ENCODE peak calls at places on chromosomes 12 and 14, in four cellular contexts. One of them, this sample, is unnamed.
A peak's percentile ranks its signal among the peaks of the same experiment; 100 is the strongest.

GRCh38 chr12:56958422-56958821 is 1.0 kb upstream of the RDH16 start:
- DNase-seq in head of caudate nucleus: no peak
- DNase-seq in T-helper 2 cell: no peak
- DNase-seq in ELR: no peak
- DNase-seq in this sample: no peak

GRCh38 chr12:15796493-15797141 is 7.4 kb upstream of the EPS8 start:
- DNase-seq in T-helper 2 cell: no peak
- DNase-seq in ELR: peak; percentile 91
- DNase-seq in head of caudate nucleus: no peak
- DNase-seq in this sample: peak; percentile 11

GRCh38 chr12:52307836-52308806 is 13.1 kb downstream of the KRT83 start:
- DNase-seq in T-helper 2 cell: no peak
- DNase-seq in ELR: peak; percentile 57
- DNase-seq in head of caudate nucleus: peak; percentile 83
- DNase-seq in this sample: peak; percentile 85

GRCh38 chr14:38108681-38109080 is 99.0 kb upstream of the SSTR1 start:
- DNase-seq in T-helper 2 cell: no peak
- DNase-seq in ELR: peak; percentile 84
- DNase-seq in head of caudate nucleus: no peak
- DNase-seq in this sample: no peak

GRCh38 chr12:13102481-13103195 is 829 bp downstream of the GSG1 start:
- DNase-seq in T-helper 2 cell: no peak
- DNase-seq in ELR: no peak
- DNase-seq in head of caudate nucleus: peak; percentile 56
- DNase-seq in this sample: no peak

GRCh38 chr12:84070311-84070710 is 842.3 kb downstream of the SLC6A15 start:
- DNase-seq in ELR: peak; percentile 22
- DNase-seq in T-helper 2 cell: no peak
- DNase-seq in head of caudate nucleus: no peak
- DNase-seq in this sample: peak; percentile 3

GRCh38 chr14:68779761-68780323 is 13.0 kb downstream of the ZFP36L1 start:
- DNase-seq in ELR: peak; percentile 95
- DNase-seq in T-helper 2 cell: no peak
- DNase-seq in head of caudate nucleus: peak; percentile 32
- DNase-seq in this sample: no peak

GRCh38 chr14:55129428-55130193 is 559 bp downstream of the LGALS3 start:
- DNase-seq in head of caudate nucleus: peak; percentile 55
- DNase-seq in ELR: peak; percentile 81
- DNase-seq in T-helper 2 cell: peak; percentile 38
- DNase-seq in this sample: peak; percentile 22

GRCh38 chr12:60335765-60336164 is 739.9 kb downstream of the SLC16A7 start:
- DNase-seq in T-helper 2 cell: no peak
- DNase-seq in ELR: peak; percentile 80
- DNase-seq in head of caudate nucleus: no peak
- DNase-seq in this sample: no peak

GRCh38 chr12:115323223-115323905 is 639.4 kb upstream of the TBX3 start:
- DNase-seq in ELR: peak; percentile 82
- DNase-seq in head of caudate nucleus: no peak
- DNase-seq in T-helper 2 cell: no peak
- DNase-seq in this sample: no peak

GRCh38 chr14:55340482-55340881 is 69.3 kb downstream of the FBXO34 start:
- DNase-seq in T-helper 2 cell: no peak
- DNase-seq in ELR: no peak
- DNase-seq in head of caudate nucleus: no peak
- DNase-seq in this sample: no peak

GRCh38 chr12:92729773-92730305 is 27.1 kb downstream of the PLEKHG7 start:
- DNase-seq in head of caudate nucleus: no peak
- DNase-seq in ELR: no peak
- DNase-seq in T-helper 2 cell: no peak
- DNase-seq in this sample: peak; percentile 72

GRCh38 chr12:106994579-106995220 is 7.8 kb upstream of the MTERF2 start:
- DNase-seq in T-helper 2 cell: no peak
- DNase-seq in ELR: no peak
- DNase-seq in head of caudate nucleus: no peak
- DNase-seq in this sample: no peak

GRCh38 chr12:103903979-103904378 is 26.2 kb upstream of the HSP90B1 start:
- DNase-seq in ELR: no peak
- DNase-seq in head of caudate nucleus: no peak
- DNase-seq in T-helper 2 cell: no peak
- DNase-seq in this sample: no peak

GRCh38 chr12:131242741-131243496 is 289.2 kb downstream of the ADGRD1 start:
- DNase-seq in T-helper 2 cell: no peak
- DNase-seq in ELR: no peak
- DNase-seq in head of caudate nucleus: no peak
- DNase-seq in this sample: peak; percentile 45

GRCh38 chr14:56294125-56294524 is 175.9 kb downstream of the PELI2 start:
- DNase-seq in head of caudate nucleus: no peak
- DNase-seq in T-helper 2 cell: no peak
- DNase-seq in ELR: no peak
- DNase-seq in this sample: no peak

GRCh38 chr14:53174918-53175317 is 21.8 kb upstream of the DDHD1 start:
- DNase-seq in ELR: no peak
- DNase-seq in head of caudate nucleus: no peak
- DNase-seq in T-helper 2 cell: no peak
- DNase-seq in this sample: peak; percentile 37

GRCh38 chr12:571795-572531 is 91.3 kb downstream of the NINJ2 start:
- DNase-seq in ELR: peak; percentile 57
- DNase-seq in T-helper 2 cell: no peak
- DNase-seq in head of caudate nucleus: no peak
- DNase-seq in this sample: peak; percentile 62

GRCh38 chr14:68124885-68125731 is 305.5 kb downstream of the RAD51B start:
- DNase-seq in head of caudate nucleus: no peak
- DNase-seq in T-helper 2 cell: no peak
- DNase-seq in ELR: peak; percentile 87
- DNase-seq in this sample: peak; percentile 26

GRCh38 chr12:122947352-122947792 is 18.9 kb downstream of the ABCB9 start:
- DNase-seq in ELR: no peak
- DNase-seq in head of caudate nucleus: no peak
- DNase-seq in T-helper 2 cell: no peak
- DNase-seq in this sample: no peak

GRCh38 chr12:74043343-74043742 is 494.3 kb upstream of the ATXN7L3B start:
- DNase-seq in ELR: peak; percentile 92
- DNase-seq in T-helper 2 cell: no peak
- DNase-seq in head of caudate nucleus: no peak
- DNase-seq in this sample: no peak

GRCh38 chr12:13283867-13284266 is 87.3 kb downstream of the EMP1 start:
- DNase-seq in ELR: no peak
- DNase-seq in head of caudate nucleus: no peak
- DNase-seq in T-helper 2 cell: no peak
- DNase-seq in this sample: no peak

GRCh38 chr14:91303091-91303923 is 58.8 kb upstream of the GPR68 start:
- DNase-seq in ELR: peak; percentile 41
- DNase-seq in T-helper 2 cell: peak; percentile 31
- DNase-seq in head of caudate nucleus: no peak
- DNase-seq in this sample: peak; percentile 52

GRCh38 chr12:103964805-103965204 is 867 bp upstream of the TDG start:
- DNase-seq in ELR: no peak
- DNase-seq in head of caudate nucleus: no peak
- DNase-seq in T-helper 2 cell: no peak
- DNase-seq in this sample: no peak

This sample was measured in SJCRH30.